ENCODE peak calls at places on chromosomes 16 and 17, in five cellular contexts. F is suprapubic skin, Z is adrenal gland, O is IMR-90, U is esophagus muscularis mucosa. A is an unnamed sample.

GRCh38 chr16:58000706-58001676 is at the start of gene USB1:
- DNase-seq in Z (peak; percentile 90), O (peak; percentile 73), F (peak; percentile 91), U (peak; percentile 96), A (peak; percentile 83)

GRCh38 chr16:54055864-54056263 is 230.7 kb downstream of the IRX3 start:
- DNase-seq in O (peak; percentile 11), Z (no peak), F (no peak), U (no peak), A (no peak)

GRCh38 chr16:56876048-56876447 is 11.0 kb downstream of the SLC12A3 start:
- DNase-seq in U (no peak), Z (no peak), F (no peak), O (no peak), A (no peak)

GRCh38 chr17:65482201-65482600 is 79.2 kb downstream of the AXIN2 start:
- DNase-seq in Z (no peak), U (no peak), F (no peak), O (no peak), A (no peak)

GRCh38 chr16:50151744-50152143 is 1.4 kb upstream of the TENT4B start:
- DNase-seq in U (no peak), Z (peak; percentile 55), O (no peak), F (peak; percentile 57), A (no peak)

GRCh38 chr17:74380086-74380958 is 13.0 kb downstream of the GPR142 start:
- DNase-seq in Z (no peak), F (no peak), U (no peak), O (no peak), A (peak; percentile 38)

GRCh38 chr17:35449371-35449931 is 885 bp upstream of the SLFN13 start:
- DNase-seq in U (no peak), Z (peak; percentile 52), F (no peak), O (no peak), A (peak; percentile 47)

GRCh38 chr16:54284319-54284930 is 2.2 kb downstream of the IRX3 start:
- DNase-seq in Z (no peak), F (peak; percentile 74), O (no peak), U (no peak), A (peak; percentile 53)

GRCh38 chr16:50463581-50464324 is 84.4 kb upstream of the NKD1 start:
- DNase-seq in Z (no peak), U (no peak), F (peak; percentile 53), O (no peak), A (no peak)

GRCh38 chr17:78329263-78330059 is 30.4 kb downstream of the SOCS3 start:
- DNase-seq in U (no peak), F (no peak), O (peak; percentile 77), Z (no peak), A (no peak)

GRCh38 chr16:56697456-56698155 is 15.3 kb downstream of the MT1X start:
- DNase-seq in F (no peak), U (no peak), Z (no peak), O (no peak), A (no peak)

GRCh38 chr17:19769946-19770652 is 22.0 kb upstream of the ALDH3A1 start:
- DNase-seq in Z (peak; percentile 47), F (no peak), O (peak; percentile 70), U (peak; percentile 87), A (no peak)

GRCh38 chr16:88533945-88534641 is 36.1 kb upstream of the ZC3H18 start:
- DNase-seq in F (no peak), O (peak; percentile 45), Z (no peak), U (no peak), A (peak; percentile 79)

GRCh38 chr16:11238272-11239202 is 17.5 kb downstream of the SOCS1 start:
- DNase-seq in Z (no peak), O (no peak), F (no peak), U (no peak), A (no peak)

GRCh38 chr17:43998552-43998951 is 5.9 kb upstream of the NAGS start:
- DNase-seq in O (peak; percentile 66), F (no peak), Z (no peak), U (no peak), A (no peak)

GRCh38 chr16:48978501-48978900 is 303.1 kb downstream of the CBLN1 start:
- DNase-seq in O (no peak), F (no peak), Z (no peak), U (no peak), A (no peak)

GRCh38 chr16:84308120-84308519 is 13.4 kb downstream of the WFDC1 start:
- DNase-seq in F (no peak), O (peak; percentile 34), U (no peak), Z (peak; percentile 75), A (peak; percentile 49)

GRCh38 chr17:67212716-67213417 is 32.1 kb downstream of the HELZ start:
- DNase-seq in O (peak; percentile 86), Z (no peak), U (no peak), F (no peak), A (no peak)

GRCh38 chr17:57899822-57900221 is 50.0 kb upstream of the MRPS23 start:
- DNase-seq in U (no peak), O (no peak), Z (peak; percentile 70), F (no peak), A (peak; percentile 68)

GRCh38 chr16:21301895-21302291 is 23.8 kb upstream of the CRYM start:
- DNase-seq in F (no peak), U (no peak), O (peak; percentile 8), Z (no peak), A (no peak)

GRCh38 chr16:67661864-67662652 is 1.3 kb downstream of the PARD6A start:
- DNase-seq in U (no peak), F (no peak), O (no peak), Z (no peak), A (no peak)

GRCh38 chr16:77041468-77041867 is 149.5 kb upstream of the MON1B start:
- DNase-seq in U (no peak), Z (no peak), F (no peak), O (no peak), A (no peak)

GRCh38 chr16:188674-189073 is 8.4 kb downstream of the HBQ1 start:
- DNase-seq in U (no peak), F (no peak), O (no peak), Z (no peak), A (no peak)

GRCh38 chr17:8146381-8147140 is 5.6 kb downstream of the PER1 start:
- DNase-seq in F (no peak), Z (peak; percentile 56), O (no peak), U (no peak), A (no peak)

GRCh38 chr16:19356024-19356952 is 61.4 kb upstream of the TMC5 start:
- DNase-seq in O (no peak), F (no peak), U (no peak), Z (no peak), A (no peak)

GRCh38 chr16:78693496-78693895 is 594.0 kb downstream of the WWOX start:
- DNase-seq in O (no peak), F (no peak), U (no peak), Z (no peak), A (no peak)

GRCh38 chr16:50025544-50025931 is 513 bp downstream of the CNEP1R1 start:
- DNase-seq in F (no peak), Z (peak; percentile 59), O (no peak), U (no peak), A (no peak)

GRCh38 chr17:38733315-38734234 is 3.4 kb downstream of the CISD3 start:
- DNase-seq in O (no peak), Z (no peak), U (no peak), F (no peak), A (no peak)

GRCh38 chr17:44130693-44131349 is 7.4 kb upstream of the HDAC5 start:
- DNase-seq in U (no peak), Z (no peak), F (no peak), O (no peak), A (no peak)

GRCh38 chr16:72013389-72013788 is 4.8 kb downstream of the DHODH start:
- DNase-seq in Z (no peak), O (peak; percentile 5), F (no peak), U (no peak), A (peak; percentile 12)

GRCh38 chr17:49514374-49514738 is 19.3 kb downstream of the NGFR start:
- DNase-seq in O (no peak), F (no peak), Z (no peak), U (no peak), A (no peak)

DNA sequence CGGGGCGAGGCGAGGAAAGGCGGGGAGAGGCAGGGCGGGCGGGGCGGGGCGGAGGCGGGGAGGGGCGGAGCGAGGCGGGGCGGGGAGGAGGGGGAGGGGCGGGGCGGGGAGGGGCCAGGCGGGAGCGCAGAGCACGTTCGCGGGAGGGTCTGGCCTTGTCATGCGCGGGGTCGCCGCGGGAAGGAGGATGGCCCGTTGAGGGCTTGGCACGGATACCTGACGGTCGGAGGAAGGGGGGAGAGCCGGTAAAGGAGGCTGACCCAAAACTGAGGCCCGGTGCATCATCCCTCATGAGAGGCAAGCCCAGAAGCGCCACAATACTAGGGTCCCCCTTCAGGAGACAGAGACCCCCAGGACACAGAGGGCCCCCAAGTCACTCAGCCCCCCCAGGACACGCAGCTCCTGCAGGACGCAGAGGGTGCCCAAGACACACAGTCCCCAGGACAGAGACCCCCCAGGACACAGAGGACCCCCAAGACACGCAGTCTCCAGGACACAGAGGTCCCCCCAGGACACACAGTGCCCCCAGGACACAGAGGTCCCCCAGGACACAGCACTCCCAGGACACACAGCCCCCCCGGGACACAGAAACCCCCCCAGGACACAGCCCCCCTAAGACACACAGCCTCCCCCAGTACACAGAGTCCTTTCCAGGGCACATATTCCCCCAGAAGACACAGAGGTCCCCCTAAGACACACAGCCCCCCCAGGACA is 674 bp upstream of the WDR45B start:
- DNase-seq in Z (peak; percentile 83), O (no peak), F (no peak), U (no peak), A (peak; percentile 27)
- TF ChIP-seq POLR2A in Z (no peak), O (no peak), F (no peak), U (no peak), A (no peak)

GRCh38 chr16:28821874-28822519 is 802 bp upstream of the ATXN2L start:
- DNase-seq in O (no peak), F (no peak), U (no peak), Z (no peak), A (no peak)

GRCh38 chr16:28823291-28823718 is 506 bp downstream of the ATXN2L start:
- DNase-seq in Z (no peak), O (no peak), U (no peak), F (no peak), A (no peak)

GRCh38 chr16:28824548-28824973 is 1.8 kb downstream of the ATXN2L start:
- DNase-seq in U (no peak), F (no peak), O (no peak), Z (no peak), A (no peak)

GRCh38 chr16:28822520-28823290 is at the start of gene ATXN2L:
- DNase-seq in O (peak; percentile 96), F (peak; percentile 96), U (peak; percentile 96), Z (peak; percentile 96), A (peak; percentile 95)

GRCh38 chr16:28823719-28824547 is 1.1 kb downstream of the ATXN2L start:
- DNase-seq in Z (peak; percentile 98), U (peak; percentile 99), F (peak; percentile 98), O (peak; percentile 98), A (peak; percentile 98)
- TF ChIP-seq CTCF in Z (peak; percentile 42), U (peak; percentile 38), F (no peak), O (peak; percentile 21), A (peak; percentile 14)

DNA sequence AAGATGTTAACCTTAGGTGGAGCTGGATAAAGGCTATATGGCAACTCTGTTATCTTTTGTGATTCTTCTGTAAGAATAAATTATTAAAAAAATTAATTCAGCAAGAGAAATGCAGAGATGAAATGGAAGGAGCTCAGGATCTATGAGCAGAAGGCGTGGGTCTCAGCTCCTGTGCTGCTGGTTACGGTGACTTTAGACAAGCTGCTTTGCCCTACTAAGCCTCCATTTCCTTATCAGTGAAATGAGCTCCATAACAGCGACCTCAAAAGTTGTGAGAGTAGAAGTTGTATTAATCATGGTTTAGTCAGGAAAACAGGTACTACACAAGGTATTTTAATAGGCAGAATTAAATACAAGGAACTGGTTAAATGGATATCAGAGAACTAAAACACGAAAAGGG is 48.2 kb upstream of the FOXJ1 start:
- DNase-seq in Z (no peak), F (no peak), O (no peak), U (no peak), A (no peak)
- TF ChIP-seq POLR2A in Z (no peak), F (no peak), O (no peak), U (no peak), A (no peak)

GRCh38 chr16:85369060-85369459 is 244.1 kb upstream of the GSE1 start:
- DNase-seq in Z (no peak), F (no peak), O (no peak), U (no peak), A (no peak)
- TF ChIP-seq CTCF in Z (no peak), F (no peak), O (no peak), U (no peak), A (no peak)